ENCODE peak calls at places on chromosomes 7 and 10, in five cellular contexts. U, C, G, W and F are unnamed samples.

GRCh38 chr10:16674147-16674703 is 143.0 kb downstream of the RSU1 start:
- DNase-seq in G (no peak), C (no peak), U (no peak), W (no peak), F (no peak)

GRCh38 chr7:35908305-35909223 is 107.7 kb downstream of the SEPTIN7 start:
- DNase-seq in W (peak), C (no peak), G (no peak), U (no peak), F (no peak)

GRCh38 chr10:11958956-11959355 is 83.7 kb downstream of the UPF2 start:
- DNase-seq in C (no peak), U (no peak), W (no peak), G (no peak), F (no peak)

GRCh38 chr10:121416071-121416470 is 182.2 kb downstream of the FGFR2 start:
- DNase-seq in U (no peak), W (no peak), G (no peak), C (no peak), F (no peak)

GRCh38 chr7:116449950-116450349 is 49.6 kb upstream of the CAV2 start:
- DNase-seq in G (no peak), C (no peak), U (no peak), W (no peak), F (no peak)

GRCh38 chr10:1120761-1121160 is 64.6 kb downstream of the WDR37 start:
- DNase-seq in G (no peak), U (no peak), C (no peak), W (peak), F (no peak)

GRCh38 chr7:157519798-157520244 is 183.0 kb downstream of the DNAJB6 start:
- DNase-seq in W (no peak), C (no peak), U (no peak), G (peak), F (no peak)

GRCh38 chr10:24902400-24902728 is 50.0 kb downstream of the PRTFDC1 start:
- DNase-seq in C (no peak), G (no peak), W (no peak), U (no peak), F (no peak)

GRCh38 chr7:16634292-16634738 is 11.2 kb downstream of the ANKMY2 start:
- DNase-seq in W (peak), G (no peak), C (no peak), U (no peak), F (no peak)

GRCh38 chr10:107144490-107144889 is 20.0 kb downstream of the SORCS1 start:
- DNase-seq in U (no peak), W (no peak), C (no peak), G (no peak), F (no peak)

GRCh38 chr10:132665946-132666732 is 119.8 kb downstream of the NKX6-2 start:
- DNase-seq in U (peak), C (no peak), G (no peak), W (no peak), F (peak)

GRCh38 chr7:95793658-95794057 is 21.3 kb downstream of the DYNC1I1 start:
- DNase-seq in G (no peak), U (no peak), W (no peak), C (no peak), F (no peak)

GRCh38 chr10:63173468-63174227 is 40.5 kb downstream of the NRBF2 start:
- DNase-seq in W (no peak), U (no peak), C (no peak), G (no peak), F (no peak)

GRCh38 chr10:101291254-101292193 is 62.3 kb upstream of the LBX1 start:
- DNase-seq in C (no peak), U (peak), W (peak), G (no peak), F (no peak)

GRCh38 chr10:133127291-133128125 is 32.5 kb upstream of the KNDC1 start:
- DNase-seq in G (no peak), W (no peak), U (no peak), C (peak), F (no peak)

GRCh38 chr7:28351450-28351849 is 60.9 kb upstream of the CREB5 start:
- DNase-seq in U (no peak), G (no peak), C (no peak), W (no peak), F (no peak)

GRCh38 chr10:44946201-44946600 is 13.4 kb upstream of the RASSF4 start:
- DNase-seq in U (no peak), C (no peak), G (no peak), W (no peak), F (no peak)

GRCh38 chr10:32972929-32973328 is 14.9 kb upstream of the ITGB1 start:
- DNase-seq in G (no peak), U (peak), C (no peak), W (no peak), F (no peak)

GRCh38 chr10:1015688-1016087 is 10.0 kb downstream of the IDI2 start:
- DNase-seq in U (no peak), G (no peak), C (no peak), W (no peak), F (no peak)

GRCh38 chr7:108026647-108027046 is 23.7 kb upstream of the LAMB1 start:
- DNase-seq in W (no peak), U (no peak), G (no peak), C (no peak), F (no peak)

GRCh38 chr10:48932831-48933670 is 6.6 kb downstream of the LRRC18 start:
- DNase-seq in U (no peak), C (no peak), W (no peak), G (no peak), F (no peak)

GRCh38 chr7:129144095-129144833 is at the start of gene TSPAN33:
- DNase-seq in C (peak), W (peak), G (peak), U (peak), F (peak)
- TF ChIP-seq POLR2A in C (no peak), W (no peak), G (no peak), U (no peak), F (peak)

DNA sequence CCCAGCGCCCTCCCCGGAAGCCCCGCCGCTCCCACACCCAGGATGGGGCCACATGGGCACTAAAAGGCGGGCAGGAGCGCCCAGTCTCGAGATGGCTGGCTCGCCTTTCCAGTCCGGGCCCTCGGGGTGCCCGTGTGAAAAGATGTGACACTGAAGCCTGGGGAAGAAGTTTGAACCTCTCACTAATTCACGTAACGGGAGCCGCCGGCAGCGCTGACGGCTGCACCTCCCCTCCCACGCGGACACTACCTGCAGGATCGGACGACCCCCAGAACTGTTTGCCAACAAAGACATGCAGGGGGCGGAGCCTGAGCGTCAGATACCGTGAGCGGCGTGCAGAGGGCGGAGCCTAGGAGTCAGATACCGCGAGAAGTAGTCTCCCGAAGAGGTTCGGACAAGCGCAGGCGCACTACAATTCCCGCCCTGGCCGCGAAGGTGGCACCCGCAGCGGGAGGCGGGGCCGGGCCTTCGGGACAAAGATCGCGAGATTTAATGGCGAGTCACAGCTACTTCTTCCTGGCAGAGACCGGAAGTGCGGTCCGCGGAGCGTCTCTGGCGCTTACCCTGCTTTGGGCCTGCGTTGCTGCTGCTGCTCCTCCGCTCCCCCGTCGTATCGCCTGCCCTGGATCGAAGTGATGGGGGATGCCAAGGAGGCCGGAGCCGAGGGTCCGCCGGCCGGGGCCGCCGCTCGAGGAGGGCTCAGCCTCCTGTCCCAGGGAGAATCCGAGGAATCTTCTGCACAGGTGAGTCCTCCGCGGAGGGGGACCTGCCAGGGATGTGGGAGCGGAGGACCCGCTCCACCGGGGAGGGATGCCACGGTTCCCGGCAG is at the start of gene EDRF1:
- DNase-seq in C (peak), G (peak), U (peak), W (peak), F (peak)
- TF ChIP-seq POLR2A in C (peak), G (peak), U (peak), W (peak), F (peak)

GRCh38 chr10:97292097-97292861 is at the start of gene ARHGAP19:
- DNase-seq in G (peak), C (peak), W (peak), U (peak), F (peak)
- TF ChIP-seq POLR2A in G (peak), C (peak), W (peak), U (peak), F (peak)

DNA sequence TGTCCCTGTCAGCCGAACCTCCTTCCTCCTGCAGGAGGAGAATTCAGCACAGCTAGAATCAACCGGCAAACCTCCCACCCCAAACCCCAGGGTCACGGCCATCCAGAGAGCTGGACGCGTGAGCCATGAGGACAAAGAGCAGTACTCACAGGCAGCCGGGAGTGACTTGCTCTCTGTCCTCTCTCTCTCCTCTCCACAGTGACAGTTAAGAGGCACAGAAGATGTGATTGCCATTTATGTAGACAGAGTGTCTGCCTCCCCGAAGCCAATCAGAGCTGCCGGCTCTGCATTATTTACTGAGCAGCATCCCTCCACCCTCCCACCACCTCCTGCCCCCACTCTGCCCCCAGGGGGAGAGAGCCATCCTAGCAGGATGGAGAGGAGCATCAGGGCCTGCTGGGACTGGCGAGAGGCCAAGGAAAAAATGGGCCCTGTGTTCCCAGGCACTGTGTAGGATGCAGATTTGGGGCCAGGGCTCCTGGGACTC is 4.3 kb downstream of the DDC start:
- DNase-seq in W (no peak), C (no peak), U (no peak), G (no peak), F (no peak)
- TF ChIP-seq POLR2A in W (no peak), C (no peak), U (no peak), G (no peak), F (no peak)